ENCODE peak calls at places on chromosomes 6 and 20, in nine cellular contexts. G is mucosa of descending colon, V is sigmoid colon, M is mesothelial cell of epicardium, C is RWPE1, Z is colonic mucosa, F is left ventricle myocardium inferior, B is H9, T is WTC11. X is an unnamed sample.

GRCh38 chr6:139439278-139439813 is 64.9 kb upstream of the CITED2 start:
- DNase-seq in G (no peak), Z (no peak), B (no peak), C (peak; percentile 15), T (no peak), V (no peak), M (no peak), F (no peak), X (no peak)

GRCh38 chr20:41395669-41396664 is 29.3 kb upstream of the EMILIN3 start:
- DNase-seq in F (no peak), Z (no peak), G (peak; percentile 18), T (no peak), M (no peak), C (no peak), V (no peak), B (peak; percentile 55), X (no peak)

GRCh38 chr20:39109933-39110818 is 148.0 kb downstream of the DHX35 start:
- DNase-seq in V (no peak), T (peak; percentile 51), C (no peak), G (no peak), M (no peak), B (peak; percentile 77), Z (no peak), F (no peak), X (no peak)

GRCh38 chr6:121437861-121438651 is 2.6 kb downstream of the GJA1 start:
- DNase-seq in B (peak; percentile 71), V (no peak), F (peak; percentile 28), Z (no peak), M (no peak), G (peak; percentile 22), C (peak; percentile 60), T (peak; percentile 60), X (no peak)

GRCh38 chr6:87378947-87379346 is 28.8 kb upstream of the CFAP206 start:
- DNase-seq in M (no peak), V (no peak), F (no peak), G (no peak), T (no peak), C (no peak), Z (no peak), B (no peak), X (no peak)

GRCh38 chr6:5132741-5133140 is 47.6 kb downstream of the PPP1R3G start:
- DNase-seq in F (peak; percentile 70), G (peak; percentile 64), M (no peak), Z (peak; percentile 47), B (peak; percentile 75), V (peak; percentile 89), C (no peak), T (peak; percentile 48), X (no peak)

GRCh38 chr6:151240036-151240685 is 394 bp downstream of the AKAP12 start:
- DNase-seq in G (peak; percentile 68), T (peak; percentile 89), M (peak; percentile 87), Z (peak; percentile 61), B (peak; percentile 94), C (peak; percentile 44), F (peak; percentile 84), V (peak; percentile 97), X (peak; percentile 67)

GRCh38 chr6:11556308-11556707 is 18.8 kb downstream of the TMEM170B start:
- DNase-seq in Z (no peak), V (no peak), F (no peak), C (no peak), T (peak; percentile 32), M (no peak), B (peak; percentile 66), G (no peak), X (no peak)

GRCh38 chr6:3456794-3457709 is at the start of gene SLC22A23:
- DNase-seq in G (peak; percentile 82), M (peak; percentile 75), T (peak; percentile 82), C (peak; percentile 85), B (peak; percentile 90), F (peak; percentile 65), Z (peak; percentile 85), V (peak; percentile 78), X (peak; percentile 65)

GRCh38 chr6:89411269-89412070 is 603 bp downstream of the RRAGD start:
- DNase-seq in C (no peak), Z (peak; percentile 25), M (no peak), B (peak; percentile 67), V (peak; percentile 72), T (peak; percentile 74), G (peak; percentile 12), F (peak; percentile 44), X (peak; percentile 46)

GRCh38 chr20:25571817-25572216 is 13.5 kb downstream of the NINL start:
- DNase-seq in Z (no peak), B (no peak), G (no peak), V (no peak), T (no peak), F (no peak), C (no peak), M (no peak), X (no peak)

GRCh38 chr20:25571240-25571639 is 14.1 kb downstream of the NINL start:
- DNase-seq in C (no peak), F (no peak), V (no peak), G (no peak), Z (no peak), M (no peak), B (no peak), T (no peak), X (no peak)

GRCh38 chr20:25573288-25574251 is 11.8 kb downstream of the NINL start:
- DNase-seq in G (no peak), F (no peak), C (no peak), Z (no peak), M (no peak), T (no peak), B (no peak), V (no peak), X (no peak)

GRCh38 chr20:25576783-25577530 is 8.4 kb downstream of the NINL start:
- DNase-seq in B (no peak), T (no peak), Z (no peak), G (no peak), F (no peak), M (no peak), C (no peak), V (no peak), X (no peak)

GRCh38 chr20:25574411-25574810 is 10.9 kb downstream of the NINL start:
- DNase-seq in C (no peak), V (no peak), T (no peak), Z (no peak), G (no peak), F (no peak), M (no peak), B (no peak), X (no peak)
- TF ChIP-seq CTCF in C (no peak), V (no peak), T (no peak), Z (no peak), G (no peak), F (no peak), M (no peak), B (no peak), X (no peak)

DNA sequence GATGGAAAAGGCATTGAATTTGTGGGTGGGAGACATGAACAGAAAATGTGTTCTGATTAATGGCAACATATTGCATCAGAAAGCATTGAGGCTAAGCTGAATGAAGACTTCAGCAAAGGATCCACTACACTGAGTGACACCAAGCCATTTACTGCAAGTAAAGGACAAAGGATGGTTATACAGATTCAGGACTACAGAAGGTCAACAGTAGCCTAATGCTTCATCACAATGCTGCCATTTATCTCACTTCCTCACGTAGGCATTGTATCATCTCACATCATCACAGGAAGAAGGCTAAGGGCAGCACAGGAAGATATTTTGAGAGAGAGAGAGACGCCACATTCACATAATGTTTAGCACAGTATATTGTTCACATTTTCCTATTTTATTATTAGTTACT is 398.2 kb downstream of the COL12A1 start:
- DNase-seq in C (no peak), M (no peak), B (no peak), F (no peak), V (no peak), Z (no peak), T (no peak), G (no peak), X (no peak)
- TF ChIP-seq CTCF in C (no peak), M (no peak), B (no peak), F (no peak), V (no peak), Z (no peak), T (no peak), G (no peak), X (no peak)

DNA sequence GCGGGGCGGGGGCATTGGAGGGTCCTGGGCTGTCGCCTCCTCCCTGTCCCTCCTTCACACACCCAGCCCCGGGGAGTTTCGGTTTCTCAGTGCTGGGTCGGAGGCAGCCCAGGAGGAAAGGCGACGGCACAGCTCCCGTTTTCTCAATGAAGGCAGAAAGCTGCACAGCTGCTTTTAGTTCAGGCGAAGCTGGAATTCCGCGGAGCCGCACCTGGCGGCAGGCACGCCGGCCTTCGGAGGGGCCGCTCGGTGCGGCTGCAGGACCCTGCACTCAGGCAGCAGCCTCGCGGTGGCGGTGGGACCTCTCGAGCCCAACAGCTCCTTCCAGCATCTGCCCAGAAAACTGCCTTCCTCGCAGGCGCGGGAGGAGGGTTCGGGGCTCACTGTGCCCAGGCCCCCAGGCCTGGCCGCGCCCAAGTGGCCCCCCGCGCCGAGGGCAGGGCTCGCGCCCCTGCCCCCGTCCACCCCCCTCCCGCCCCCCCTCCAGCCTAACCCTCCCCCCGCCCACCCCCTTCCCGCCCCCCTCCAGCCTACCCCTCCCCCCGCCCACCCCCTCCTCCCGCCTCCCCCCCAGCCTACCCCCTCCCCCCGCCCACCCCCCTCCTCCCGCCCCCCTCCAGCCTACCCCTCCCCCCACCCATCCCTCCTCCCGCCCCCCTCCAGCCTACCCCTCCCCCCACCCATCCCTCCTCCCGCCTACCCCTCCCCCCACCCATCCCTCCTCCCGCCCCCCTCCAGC is 4.8 kb downstream of the FOXQ1 start:
- DNase-seq in M (no peak), G (peak; percentile 15), V (no peak), Z (no peak), F (no peak), T (peak; percentile 69), B (peak; percentile 72), C (no peak), X (no peak)
- TF ChIP-seq CTCF in M (no peak), G (no peak), V (no peak), Z (no peak), F (no peak), T (no peak), B (no peak), C (no peak), X (no peak)

GRCh38 chr6:85127696-85128225 is 322.1 kb upstream of the NT5E start:
- DNase-seq in M (no peak), G (no peak), F (no peak), B (no peak), C (no peak), V (no peak), T (no peak), Z (no peak), X (no peak)

GRCh38 chr6:85129881-85130280 is 320.0 kb upstream of the NT5E start:
- DNase-seq in F (no peak), T (no peak), B (no peak), Z (no peak), G (no peak), C (no peak), M (no peak), V (no peak), X (no peak)

GRCh38 chr6:85126448-85127178 is 323.3 kb upstream of the NT5E start:
- DNase-seq in M (no peak), V (no peak), G (peak; percentile 26), B (peak; percentile 89), T (peak; percentile 85), C (peak; percentile 64), Z (peak; percentile 33), F (peak; percentile 27), X (peak; percentile 43)

GRCh38 chr6:85124472-85125428 is 325.1 kb upstream of the NT5E start:
- DNase-seq in G (no peak), F (no peak), V (no peak), C (no peak), Z (no peak), T (no peak), B (no peak), M (no peak), X (no peak)

DNA sequence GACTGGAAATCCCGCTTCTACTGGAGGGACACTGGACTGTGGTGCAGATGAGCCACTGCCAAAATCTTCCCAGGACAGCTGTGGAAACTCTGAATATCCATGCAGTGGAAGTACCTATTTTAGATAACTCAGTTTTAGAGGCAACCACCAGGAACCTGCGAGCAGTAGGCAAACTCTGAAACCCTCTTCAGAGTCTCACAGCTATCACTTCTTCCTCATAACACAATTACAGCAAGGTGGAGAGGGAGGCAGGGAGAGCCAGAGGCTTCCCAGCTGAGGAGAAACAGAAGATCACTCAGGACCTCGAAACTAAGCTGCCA is 322.7 kb upstream of the NT5E start:
- DNase-seq in B (no peak), Z (no peak), V (no peak), T (no peak), F (no peak), M (no peak), G (no peak), C (no peak), X (no peak)
- TF ChIP-seq CTCF in B (no peak), Z (no peak), V (no peak), T (no peak), F (no peak), M (no peak), G (no peak), C (no peak), X (no peak)

X was measured in neural crest cell.